ENCODE peak calls at places on chromosome 4, in five cellular contexts. B is right cardiac atrium, S is heart left ventricle, X is HCT116, N is hepatocyte. V is an unnamed sample.

GRCh38 chr4:110075891-110076290 is 122.5 kb downstream of the ELOVL6 start:
- DNase-seq in B (no peak), S (no peak), X (no peak), N (no peak), V (no peak)

GRCh38 chr4:145933134-145933533 is 5.5 kb downstream of the ZNF827 start:
- DNase-seq in B (no peak), S (no peak), X (no peak), N (no peak), V (no peak)

GRCh38 chr4:165584916-165585315 is 206.1 kb downstream of the CPE start:
- DNase-seq in B (no peak), S (no peak), X (no peak), N (no peak), V (no peak)

GRCh38 chr4:40555176-40555900 is 74.3 kb downstream of the RBM47 start:
- DNase-seq in B (no peak), S (no peak), X (no peak), N (no peak), V (no peak)

GRCh38 chr4:110164251-110164650 is 34.2 kb downstream of the ELOVL6 start:
- DNase-seq in B (no peak), S (no peak), X (no peak), N (no peak), V (no peak)

GRCh38 chr4:40888916-40889315 is 139.2 kb downstream of the NSUN7 start:
- DNase-seq in B (no peak), S (no peak), X (no peak), N (no peak), V (no peak)

GRCh38 chr4:38114435-38114834 is 154.2 kb downstream of the PTTG2 start:
- DNase-seq in B (no peak), S (peak; percentile 35), X (no peak), N (no peak), V (no peak)

GRCh38 chr4:25770844-25771243 is 91.9 kb downstream of the SEL1L3 start:
- DNase-seq in B (no peak), S (no peak), X (no peak), N (no peak), V (no peak)

GRCh38 chr4:25757452-25757851 is 101.8 kb downstream of the SLC34A2 start:
- DNase-seq in B (no peak), S (no peak), X (no peak), N (no peak), V (no peak)

DNA sequence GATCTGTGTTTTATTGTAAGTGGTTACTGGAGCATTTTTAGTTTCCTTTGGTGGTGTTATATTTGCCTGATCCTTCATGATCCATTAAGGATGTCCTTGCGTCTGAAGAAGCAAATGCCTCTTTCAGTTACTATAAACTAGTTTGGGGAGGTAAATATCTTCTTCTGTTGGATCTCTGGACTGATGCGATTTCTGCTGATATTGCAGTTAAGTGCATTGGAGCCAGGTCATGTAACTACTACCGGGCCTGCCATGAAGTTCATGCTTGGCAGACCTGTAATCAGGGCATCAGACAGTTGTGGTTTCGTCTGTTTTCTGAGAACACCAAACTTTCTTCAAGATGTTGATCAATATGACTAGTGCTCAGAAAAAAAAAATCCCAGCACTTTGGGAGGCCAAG is 22.9 kb downstream of the ZNF718 start:
- DNase-seq in B (no peak), S (no peak), X (no peak), N (no peak), V (no peak)
- H3K9me3 ChIP-seq in B (peaks cover 16% of the 10 kb centered on the region), S (peaks cover 94% of the 10 kb centered on the region), X (peaks cover 4% of the 10 kb centered on the region), N (peaks cover 68% of the 10 kb centered on the region), V (peaks cover 98% of the 10 kb centered on the region)

DNA sequence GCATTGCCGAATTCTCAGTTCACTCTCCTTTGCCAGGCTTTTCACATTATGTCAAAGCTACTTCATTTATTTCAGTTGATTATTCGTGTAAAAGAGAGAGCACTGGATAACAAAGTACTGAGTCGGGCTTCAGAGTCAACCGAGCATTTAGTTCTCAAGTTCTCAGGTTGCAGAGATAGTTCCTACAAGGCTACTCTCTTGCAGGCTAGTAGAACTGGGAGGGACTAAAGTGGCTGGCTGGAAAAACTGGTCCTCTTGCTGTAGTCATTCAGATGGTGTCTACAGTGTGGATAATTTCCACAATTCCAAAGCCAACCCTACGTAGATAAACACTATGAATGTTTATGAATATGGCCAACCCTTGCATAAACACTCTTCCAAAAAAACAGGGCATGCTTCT is 4.6 kb upstream of the CCNG2 start:
- DNase-seq in B (no peak), S (no peak), X (no peak), N (peak; percentile 55), V (no peak)
- H3K27ac ChIP-seq in B (no peak overlapping the region), S (no peak overlapping the region), X (no peak overlapping the region), N (peak overlapping the region; percentile 15), V (no peak overlapping the region)

GRCh38 chr4:77501240-77501639 is 104.4 kb upstream of the CXCL13 start:
- DNase-seq in B (no peak), S (no peak), X (no peak), N (no peak), V (no peak)

GRCh38 chr4:77505275-77505957 is 100.2 kb upstream of the CXCL13 start:
- DNase-seq in B (no peak), S (no peak), X (no peak), N (no peak), V (no peak)

GRCh38 chr4:77504407-77504806 is 101.2 kb upstream of the CXCL13 start:
- DNase-seq in B (no peak), S (no peak), X (no peak), N (no peak), V (no peak)

GRCh38 chr4:77500801-77501200 is 104.8 kb upstream of the CXCL13 start:
- DNase-seq in B (no peak), S (no peak), X (no peak), N (no peak), V (no peak)

GRCh38 chr4:77501851-77502250 is 103.8 kb upstream of the CXCL13 start:
- DNase-seq in B (no peak), S (no peak), X (no peak), N (no peak), V (no peak)
- H3K4me3 ChIP-seq in B (no peak overlapping the region), S (no peak overlapping the region), X (no peak overlapping the region), N (no peak overlapping the region), V (no peak overlapping the region)

GRCh38 chr4:386708-387105 is 49.1 kb downstream of the ZNF141 start:
- DNase-seq in B (no peak), S (no peak), X (no peak), N (no peak), V (no peak)

GRCh38 chr4:385934-386707 is 48.5 kb downstream of the ZNF141 start:
- DNase-seq in B (no peak), S (no peak), X (no peak), N (no peak), V (no peak)

DNA sequence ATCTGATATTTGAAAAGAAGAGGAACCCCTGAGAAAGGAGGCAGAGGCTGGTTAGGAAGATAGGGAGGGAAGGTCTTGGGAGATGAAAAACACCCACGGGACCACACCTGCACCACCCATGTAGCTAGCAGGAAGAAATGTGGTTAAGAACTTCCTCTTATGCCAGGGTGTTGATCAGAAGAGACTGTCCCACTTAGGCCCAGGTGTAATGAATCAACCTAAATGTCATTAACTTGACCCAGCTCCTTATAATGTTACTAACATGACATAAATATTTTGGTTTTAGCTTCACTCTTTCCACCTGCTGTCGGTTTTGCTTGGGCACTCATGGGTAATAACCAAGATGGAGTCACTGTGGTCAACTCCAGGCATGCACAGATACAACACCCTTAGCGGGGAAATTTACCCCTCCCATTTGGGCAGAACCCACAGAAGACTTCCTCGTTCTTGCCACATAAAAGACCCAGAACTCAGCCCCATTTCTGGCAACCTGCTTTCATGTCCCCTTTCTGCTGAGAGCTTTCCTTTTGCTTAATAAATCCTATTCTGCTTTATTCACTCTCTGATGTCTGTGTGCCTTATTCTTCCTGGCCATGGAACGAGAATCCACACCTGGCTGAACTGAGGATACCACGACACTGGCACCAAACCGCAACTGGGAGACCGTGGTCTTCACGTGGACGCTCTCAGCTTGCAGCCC is 46.8 kb downstream of the ZNF141 start:
- DNase-seq in B (no peak), S (no peak), X (no peak), N (no peak), V (no peak)
- H3K9me3 ChIP-seq in B (peaks cover 17% of the 10 kb centered on the region), S (peaks cover 100% of the 10 kb centered on the region), X (peaks cover 12% of the 10 kb centered on the region), N (peaks cover 27% of the 10 kb centered on the region), V (peaks cover 100% of the 10 kb centered on the region)

DNA sequence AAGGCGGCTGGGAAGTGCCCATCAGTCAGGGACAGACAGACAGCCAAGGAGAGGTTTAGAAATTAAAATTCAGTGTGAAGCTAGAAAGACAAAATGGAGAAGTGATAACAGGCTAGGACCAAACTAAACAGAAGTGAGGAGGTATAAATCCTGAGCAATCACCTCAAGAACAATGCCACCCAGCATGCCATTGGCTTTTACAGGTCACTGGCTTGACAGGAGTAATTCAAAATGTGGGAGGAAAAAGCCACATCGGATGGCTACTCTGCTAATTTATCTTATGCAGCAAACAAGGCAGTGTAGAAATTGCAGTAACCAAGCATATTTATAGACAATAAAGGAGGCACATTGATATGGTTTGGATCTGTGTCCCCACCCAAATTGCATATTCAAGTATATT is 138.8 kb downstream of the MAPK10 start:
- DNase-seq in B (no peak), S (no peak), X (no peak), N (no peak), V (no peak)
- H3K27ac ChIP-seq in B (no peak overlapping the region), S (no peak overlapping the region), X (no peak overlapping the region), N (no peak overlapping the region), V (no peak overlapping the region)

V was measured in left ventricle myocardium inferior.